ENCODE peak calls at places on chromosomes 12 and 14, in four cellular contexts. One of them, this sample, is unnamed.

GRCh38 chr14:77022219-77022852 is 6.2 kb downstream of the IRF2BPL start:
- DNase-seq in kidney tubule cell: peak
- DNase-seq in globus pallidus: no peak
- DNase-seq in activated CD4-positive, CD25-positive, alpha-beta regulatory T cell treated with anti-CD3 and anti-CD28 coated beads, Interleukin-2, amount 50 U/mL, for 16 hours: no peak
- DNase-seq in this sample: no peak

GRCh38 chr14:68464716-68465115 is 328.2 kb downstream of the ZFP36L1 start:
- DNase-seq in kidney tubule cell: peak
- DNase-seq in globus pallidus: no peak
- DNase-seq in activated CD4-positive, CD25-positive, alpha-beta regulatory T cell treated with anti-CD3 and anti-CD28 coated beads, Interleukin-2, amount 50 U/mL, for 16 hours: no peak
- DNase-seq in this sample: no peak

GRCh38 chr14:42224053-42224888 is 617.6 kb downstream of the LRFN5 start:
- DNase-seq in kidney tubule cell: peak
- DNase-seq in globus pallidus: peak
- DNase-seq in activated CD4-positive, CD25-positive, alpha-beta regulatory T cell treated with anti-CD3 and anti-CD28 coated beads, Interleukin-2, amount 50 U/mL, for 16 hours: no peak
- DNase-seq in this sample: peak

GRCh38 chr14:53032838-53033390 is 82.1 kb upstream of the FERMT2 start:
- DNase-seq in kidney tubule cell: no peak
- DNase-seq in globus pallidus: no peak
- DNase-seq in activated CD4-positive, CD25-positive, alpha-beta regulatory T cell treated with anti-CD3 and anti-CD28 coated beads, Interleukin-2, amount 50 U/mL, for 16 hours: no peak
- DNase-seq in this sample: no peak

GRCh38 chr14:105503918-105504692 is 13.1 kb downstream of the TEDC1 start:
- DNase-seq in kidney tubule cell: no peak
- DNase-seq in globus pallidus: no peak
- DNase-seq in activated CD4-positive, CD25-positive, alpha-beta regulatory T cell treated with anti-CD3 and anti-CD28 coated beads, Interleukin-2, amount 50 U/mL, for 16 hours: no peak
- DNase-seq in this sample: no peak

GRCh38 chr14:33943081-33943480 is 7.8 kb downstream of the EGLN3 start:
- DNase-seq in kidney tubule cell: peak
- DNase-seq in globus pallidus: peak
- DNase-seq in activated CD4-positive, CD25-positive, alpha-beta regulatory T cell treated with anti-CD3 and anti-CD28 coated beads, Interleukin-2, amount 50 U/mL, for 16 hours: no peak
- DNase-seq in this sample: peak

GRCh38 chr12:32030151-32030550 is 70.9 kb downstream of the RESF1 start:
- DNase-seq in kidney tubule cell: no peak
- DNase-seq in globus pallidus: no peak
- DNase-seq in activated CD4-positive, CD25-positive, alpha-beta regulatory T cell treated with anti-CD3 and anti-CD28 coated beads, Interleukin-2, amount 50 U/mL, for 16 hours: no peak
- DNase-seq in this sample: no peak

GRCh38 chr12:23133471-23133870 is 508.5 kb downstream of the ETNK1 start:
- DNase-seq in kidney tubule cell: peak
- DNase-seq in globus pallidus: no peak
- DNase-seq in activated CD4-positive, CD25-positive, alpha-beta regulatory T cell treated with anti-CD3 and anti-CD28 coated beads, Interleukin-2, amount 50 U/mL, for 16 hours: no peak
- DNase-seq in this sample: no peak

GRCh38 chr12:27133022-27133590 is 50.7 kb upstream of the C12orf71 start:
- DNase-seq in kidney tubule cell: no peak
- DNase-seq in globus pallidus: no peak
- DNase-seq in activated CD4-positive, CD25-positive, alpha-beta regulatory T cell treated with anti-CD3 and anti-CD28 coated beads, Interleukin-2, amount 50 U/mL, for 16 hours: no peak
- DNase-seq in this sample: no peak

GRCh38 chr14:104094056-104094708 is 8.7 kb downstream of the ASPG start:
- DNase-seq in kidney tubule cell: no peak
- DNase-seq in globus pallidus: no peak
- DNase-seq in activated CD4-positive, CD25-positive, alpha-beta regulatory T cell treated with anti-CD3 and anti-CD28 coated beads, Interleukin-2, amount 50 U/mL, for 16 hours: no peak
- DNase-seq in this sample: no peak

GRCh38 chr14:55580401-55581010 is 499 bp downstream of the KTN1 start:
- DNase-seq in kidney tubule cell: peak
- DNase-seq in globus pallidus: no peak
- DNase-seq in activated CD4-positive, CD25-positive, alpha-beta regulatory T cell treated with anti-CD3 and anti-CD28 coated beads, Interleukin-2, amount 50 U/mL, for 16 hours: no peak
- DNase-seq in this sample: no peak

GRCh38 chr12:39541471-39541870 is 78.1 kb downstream of the ABCD2 start:
- DNase-seq in kidney tubule cell: no peak
- DNase-seq in globus pallidus: no peak
- DNase-seq in activated CD4-positive, CD25-positive, alpha-beta regulatory T cell treated with anti-CD3 and anti-CD28 coated beads, Interleukin-2, amount 50 U/mL, for 16 hours: no peak
- DNase-seq in this sample: no peak

GRCh38 chr12:130013771-130014484 is 110.1 kb upstream of the TMEM132D start:
- DNase-seq in kidney tubule cell: peak
- DNase-seq in globus pallidus: peak
- DNase-seq in activated CD4-positive, CD25-positive, alpha-beta regulatory T cell treated with anti-CD3 and anti-CD28 coated beads, Interleukin-2, amount 50 U/mL, for 16 hours: no peak
- DNase-seq in this sample: peak

GRCh38 chr12:29220632-29221336 is 71.7 kb downstream of the FAR2 start:
- DNase-seq in kidney tubule cell: no peak
- DNase-seq in globus pallidus: no peak
- DNase-seq in activated CD4-positive, CD25-positive, alpha-beta regulatory T cell treated with anti-CD3 and anti-CD28 coated beads, Interleukin-2, amount 50 U/mL, for 16 hours: no peak
- DNase-seq in this sample: no peak

GRCh38 chr14:61140271-61140670 is 140.9 kb downstream of the TMEM30B start:
- DNase-seq in kidney tubule cell: peak
- DNase-seq in globus pallidus: no peak
- DNase-seq in activated CD4-positive, CD25-positive, alpha-beta regulatory T cell treated with anti-CD3 and anti-CD28 coated beads, Interleukin-2, amount 50 U/mL, for 16 hours: no peak
- DNase-seq in this sample: no peak

GRCh38 chr12:70840966-70841365 is 79.6 kb downstream of the PTPRR start:
- DNase-seq in kidney tubule cell: no peak
- DNase-seq in globus pallidus: no peak
- DNase-seq in activated CD4-positive, CD25-positive, alpha-beta regulatory T cell treated with anti-CD3 and anti-CD28 coated beads, Interleukin-2, amount 50 U/mL, for 16 hours: no peak
- DNase-seq in this sample: no peak

GRCh38 chr12:70576341-70577282 is 60.6 kb downstream of the PTPRB start:
- DNase-seq in kidney tubule cell: peak
- DNase-seq in globus pallidus: peak
- DNase-seq in activated CD4-positive, CD25-positive, alpha-beta regulatory T cell treated with anti-CD3 and anti-CD28 coated beads, Interleukin-2, amount 50 U/mL, for 16 hours: no peak
- DNase-seq in this sample: peak

GRCh38 chr12:102862486-102862885 is 54.6 kb downstream of the PAH start:
- DNase-seq in kidney tubule cell: no peak
- DNase-seq in globus pallidus: no peak
- DNase-seq in activated CD4-positive, CD25-positive, alpha-beta regulatory T cell treated with anti-CD3 and anti-CD28 coated beads, Interleukin-2, amount 50 U/mL, for 16 hours: no peak
- DNase-seq in this sample: no peak

GRCh38 chr14:76467843-76468242 is 91.9 kb downstream of the ESRRB start:
- DNase-seq in kidney tubule cell: no peak
- DNase-seq in globus pallidus: no peak
- DNase-seq in activated CD4-positive, CD25-positive, alpha-beta regulatory T cell treated with anti-CD3 and anti-CD28 coated beads, Interleukin-2, amount 50 U/mL, for 16 hours: no peak
- DNase-seq in this sample: no peak

GRCh38 chr12:108477055-108477880 is 37.8 kb upstream of the FICD start:
- DNase-seq in kidney tubule cell: no peak
- DNase-seq in globus pallidus: no peak
- DNase-seq in activated CD4-positive, CD25-positive, alpha-beta regulatory T cell treated with anti-CD3 and anti-CD28 coated beads, Interleukin-2, amount 50 U/mL, for 16 hours: no peak
- DNase-seq in this sample: no peak

GRCh38 chr12:62933871-62934798 is 815 bp downstream of the PPM1H start:
- DNase-seq in kidney tubule cell: peak
- DNase-seq in globus pallidus: peak
- DNase-seq in activated CD4-positive, CD25-positive, alpha-beta regulatory T cell treated with anti-CD3 and anti-CD28 coated beads, Interleukin-2, amount 50 U/mL, for 16 hours: no peak
- DNase-seq in this sample: peak

GRCh38 chr12:94977766-94978468 is 25.6 kb downstream of the NDUFA12 start:
- DNase-seq in kidney tubule cell: no peak
- DNase-seq in globus pallidus: no peak
- DNase-seq in activated CD4-positive, CD25-positive, alpha-beta regulatory T cell treated with anti-CD3 and anti-CD28 coated beads, Interleukin-2, amount 50 U/mL, for 16 hours: no peak
- DNase-seq in this sample: no peak

GRCh38 chr12:63066782-63067181 is 84.2 kb downstream of the AVPR1A start:
- DNase-seq in kidney tubule cell: no peak
- DNase-seq in globus pallidus: no peak
- DNase-seq in activated CD4-positive, CD25-positive, alpha-beta regulatory T cell treated with anti-CD3 and anti-CD28 coated beads, Interleukin-2, amount 50 U/mL, for 16 hours: no peak
- DNase-seq in this sample: no peak

This sample was measured in Ammon's horn.